ENCODE peak calls at places on chromosome 21, in six cellular contexts. B is hepatocyte, C is dorsolateral prefrontal cortex, G is heart left ventricle, X is astrocyte of the spinal cord, Y is DND-41. U is an unnamed sample.

GRCh38 chr21:28215214-28215954 is 777.3 kb downstream of the LTN1 start:
- DNase-seq in B (no peak), C (no peak), G (peak), X (no peak), Y (no peak), U (peak)

GRCh38 chr21:29376556-29376955 is 77.8 kb downstream of the BACH1 start:
- DNase-seq in B (peak), C (no peak), G (peak), X (no peak), Y (peak), U (peak)

GRCh38 chr21:31991356-31992331 is 118.8 kb downstream of the HUNK start:
- DNase-seq in B (no peak), C (no peak), G (no peak), X (no peak), Y (no peak), U (no peak)

GRCh38 chr21:28257276-28257675 is 735.4 kb downstream of the LTN1 start:
- DNase-seq in B (no peak), C (no peak), G (no peak), X (no peak), Y (no peak), U (peak)

GRCh38 chr21:39854572-39854971 is 12.7 kb upstream of the PCP4 start:
- DNase-seq in B (no peak), C (no peak), G (no peak), X (no peak), Y (no peak), U (no peak)

GRCh38 chr21:25426580-25426979 is 180.7 kb downstream of the MRPL39 start:
- DNase-seq in B (no peak), C (no peak), G (no peak), X (no peak), Y (no peak), U (no peak)

GRCh38 chr21:25639922-25640670 is 1.0 kb downstream of the JAM2 start:
- DNase-seq in B (peak), C (peak), G (peak), X (peak), Y (no peak), U (no peak)

GRCh38 chr21:39105341-39105765 is 77.9 kb downstream of the PSMG1 start:
- DNase-seq in B (no peak), C (no peak), G (no peak), X (no peak), Y (no peak), U (peak)

GRCh38 chr21:28156590-28156989 is 836.1 kb downstream of the LTN1 start:
- DNase-seq in B (no peak), C (no peak), G (no peak), X (no peak), Y (no peak), U (no peak)

GRCh38 chr21:37153935-37154350 is 80.9 kb downstream of the TTC3 start:
- DNase-seq in B (peak), C (no peak), G (peak), X (no peak), Y (no peak), U (peak)

GRCh38 chr21:39020751-39021474 is 162.3 kb downstream of the PSMG1 start:
- DNase-seq in B (no peak), C (no peak), G (no peak), X (no peak), Y (peak), U (peak)

GRCh38 chr21:14753069-14753465 is 207.0 kb upstream of the SAMSN1 start:
- DNase-seq in B (no peak), C (no peak), G (no peak), X (no peak), Y (no peak), U (no peak)

GRCh38 chr21:41600116-41600515 is 92.2 kb upstream of the TMPRSS2 start:
- DNase-seq in B (no peak), C (no peak), G (no peak), X (no peak), Y (no peak), U (no peak)

GRCh38 chr21:41781047-41781405 is 14.2 kb upstream of the RIPK4 start:
- DNase-seq in B (no peak), C (no peak), G (no peak), X (no peak), Y (no peak), U (no peak)

GRCh38 chr21:41703857-41704501 is 62.9 kb downstream of the RIPK4 start:
- DNase-seq in B (peak), C (no peak), G (no peak), X (no peak), Y (no peak), U (no peak)

GRCh38 chr21:42429856-42430255 is 26.2 kb downstream of the UBASH3A start:
- DNase-seq in B (peak), C (no peak), G (no peak), X (no peak), Y (no peak), U (no peak)

GRCh38 chr21:29077651-29078090 is 4.2 kb upstream of the CCT8 start:
- DNase-seq in B (no peak), C (no peak), G (no peak), X (peak), Y (no peak), U (peak)

GRCh38 chr21:41593051-41593783 is 85.3 kb upstream of the TMPRSS2 start:
- DNase-seq in B (peak), C (no peak), G (no peak), X (no peak), Y (no peak), U (no peak)

GRCh38 chr21:42518216-42518615 is 4.6 kb downstream of the SLC37A1 start:
- DNase-seq in B (no peak), C (no peak), G (no peak), X (peak), Y (no peak), U (peak)

GRCh38 chr21:37172646-37173045 is 94.5 kb downstream of the VPS26C start:
- DNase-seq in B (no peak), C (no peak), G (no peak), X (no peak), Y (no peak), U (no peak)

GRCh38 chr21:28235169-28235892 is 757.3 kb downstream of the LTN1 start:
- DNase-seq in B (no peak), C (no peak), G (no peak), X (no peak), Y (no peak), U (peak)

GRCh38 chr21:39003982-39004775 is 179.1 kb downstream of the PSMG1 start:
- DNase-seq in B (no peak), C (no peak), G (no peak), X (no peak), Y (peak), U (peak)

GRCh38 chr21:39924577-39925308 is 57.5 kb downstream of the PCP4 start:
- DNase-seq in B (no peak), C (no peak), G (no peak), X (no peak), Y (no peak), U (no peak)

GRCh38 chr21:41175080-41175479 is 7.1 kb downstream of the BACE2 start:
- DNase-seq in B (no peak), C (no peak), G (no peak), X (no peak), Y (no peak), U (no peak)

GRCh38 chr21:32867587-32867986 is 96.0 kb upstream of the PAXBP1 start:
- DNase-seq in B (no peak), C (no peak), G (no peak), X (no peak), Y (no peak), U (no peak)

GRCh38 chr21:42145569-42146250 is 73.2 kb upstream of the ABCG1 start:
- DNase-seq in B (peak), C (peak), G (peak), X (peak), Y (peak), U (peak)

GRCh38 chr21:37855568-37856391 is 60.5 kb downstream of the KCNJ6 start:
- DNase-seq in B (no peak), C (no peak), G (no peak), X (peak), Y (no peak), U (peak)

GRCh38 chr21:29148535-29148934 is 18.1 kb downstream of the MAP3K7CL start:
- DNase-seq in B (no peak), C (no peak), G (no peak), X (peak), Y (peak), U (peak)

GRCh38 chr21:38438476-38438893 is 59.8 kb downstream of the ERG start:
- DNase-seq in B (peak), C (no peak), G (peak), X (peak), Y (no peak), U (peak)

GRCh38 chr21:32411366-32412161 is 942 bp upstream of the EVA1C start:
- DNase-seq in B (peak), C (peak), G (peak), X (peak), Y (no peak), U (peak)

GRCh38 chr21:33212159-33212851 is 17.4 kb upstream of the IFNAR2 start:
- DNase-seq in B (peak), C (no peak), G (no peak), X (peak), Y (peak), U (peak)

GRCh38 chr21:32070693-32071330 is 198.0 kb downstream of the HUNK start:
- DNase-seq in B (peak), C (no peak), G (no peak), X (no peak), Y (no peak), U (no peak)

GRCh38 chr21:38392722-38393121 is 105.6 kb downstream of the ERG start:
- DNase-seq in B (no peak), C (no peak), G (no peak), X (no peak), Y (no peak), U (no peak)

GRCh38 chr21:41653944-41654625 is 112.8 kb downstream of the RIPK4 start:
- DNase-seq in B (no peak), C (no peak), G (no peak), X (peak), Y (no peak), U (peak)

GRCh38 chr21:15978158-15978805 is 248.5 kb downstream of the USP25 start:
- DNase-seq in B (no peak), C (no peak), G (no peak), X (peak), Y (no peak), U (peak)

GRCh38 chr21:15976807-15977206 is 247.0 kb downstream of the USP25 start:
- DNase-seq in B (peak), C (no peak), G (no peak), X (no peak), Y (peak), U (peak)
- TF ChIP-seq CTCF in B (peak), C (no peak), G (no peak), X (peak), Y (peak), U (peak)

GRCh38 chr21:34306246-34306645 is 57.6 kb upstream of the KCNE2 start:
- DNase-seq in B (no peak), C (no peak), G (no peak), X (no peak), Y (no peak), U (no peak)

GRCh38 chr21:34307991-34308532 is 55.7 kb upstream of the KCNE2 start:
- DNase-seq in B (no peak), C (no peak), G (no peak), X (no peak), Y (no peak), U (no peak)

GRCh38 chr21:34313116-34313515 is 50.7 kb upstream of the KCNE2 start:
- DNase-seq in B (no peak), C (no peak), G (no peak), X (no peak), Y (no peak), U (no peak)

DNA sequence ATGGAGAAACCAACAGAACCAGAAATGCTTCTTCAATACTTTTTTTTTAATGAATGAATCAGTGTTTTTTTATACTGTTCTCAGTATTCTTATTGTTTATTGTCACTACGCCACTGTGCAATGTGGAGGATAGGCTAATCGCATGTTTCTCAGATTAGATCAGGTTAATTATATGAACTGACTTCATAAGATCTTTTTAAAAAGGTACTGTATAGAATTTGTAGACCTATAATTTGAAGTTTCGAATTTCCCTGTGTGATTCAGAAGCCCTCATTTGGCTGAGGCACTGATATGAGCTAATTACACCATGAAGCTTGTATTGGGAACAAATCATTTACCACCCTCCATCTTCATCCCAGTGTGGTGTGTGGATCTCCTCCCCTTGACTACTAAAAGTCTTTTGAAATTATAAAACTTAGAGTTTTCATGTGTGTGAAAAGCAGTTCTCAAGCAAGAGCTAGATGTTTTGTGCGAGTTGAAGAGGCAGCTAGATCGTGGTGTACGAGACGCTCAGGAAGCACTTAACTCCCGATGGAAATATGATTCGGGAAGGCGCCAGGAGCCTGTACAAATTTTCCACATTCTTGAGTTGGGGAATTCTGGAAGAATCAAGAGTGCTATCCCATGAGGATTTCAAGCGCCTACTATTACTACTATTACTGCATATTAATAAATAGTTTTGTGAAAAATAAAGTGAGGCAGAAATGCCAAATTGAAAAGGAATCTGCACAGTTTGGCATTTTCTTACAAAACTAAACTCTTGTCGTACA is 52.1 kb upstream of the KCNE2 start:
- DNase-seq in B (no peak), C (no peak), G (no peak), X (no peak), Y (no peak), U (no peak)
- H3K4me3 ChIP-seq in B (no peak), C (no peak), G (no peak), X (no peak), Y (no peak), U (no peak)

GRCh38 chr21:46326110-46326703 is 2.3 kb downstream of the PCNT start:
- DNase-seq in B (no peak), C (no peak), G (no peak), X (no peak), Y (no peak), U (no peak)

GRCh38 chr21:46325073-46325912 is 1.3 kb downstream of the PCNT start:
- DNase-seq in B (peak), C (peak), G (peak), X (peak), Y (peak), U (peak)

GRCh38 chr21:46323227-46323709 is 402 bp downstream of the C21orf58 start:
- DNase-seq in B (peak), C (no peak), G (no peak), X (no peak), Y (peak), U (peak)

GRCh38 chr21:46323710-46324389 is at the start of the genes C21orf58 and PCNT:
- DNase-seq in B (peak), C (peak), G (peak), X (peak), Y (peak), U (peak)

DNA sequence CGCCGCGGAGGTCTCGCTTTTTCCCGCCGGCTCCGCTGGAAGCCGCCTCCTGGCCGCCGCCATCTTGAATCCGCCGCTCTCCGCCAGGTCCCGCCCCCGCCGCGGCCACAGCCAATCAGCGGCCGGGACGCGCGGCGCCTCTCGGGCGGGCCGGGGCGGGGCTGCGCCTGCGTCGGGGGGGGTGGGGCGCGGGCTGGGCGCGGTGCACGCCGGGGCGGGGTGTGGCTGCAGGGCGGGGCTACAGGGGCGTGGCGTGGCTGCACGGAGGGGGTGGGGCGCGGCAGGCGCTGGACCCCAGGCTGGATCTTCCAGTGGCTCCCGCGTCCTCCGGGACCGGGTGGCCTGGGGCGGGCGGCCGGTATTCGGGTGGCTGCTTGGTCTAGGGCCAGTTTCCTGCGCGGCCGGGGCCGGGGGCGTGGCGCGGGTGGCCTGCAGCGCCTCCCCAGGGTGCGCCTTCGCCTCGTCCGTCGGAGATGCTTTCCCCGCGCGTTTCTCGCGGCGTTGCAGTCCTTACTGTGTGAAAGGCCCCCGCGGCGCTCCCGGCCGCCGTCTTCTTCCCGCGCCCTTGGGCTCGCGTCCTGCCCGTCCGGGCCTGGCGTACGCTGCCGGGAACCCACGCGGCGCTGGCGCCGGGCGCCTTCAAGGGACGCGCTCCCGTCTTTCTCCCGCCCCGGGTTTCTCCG is 575 bp downstream of the PCNT start:
- DNase-seq in B (peak), C (peak), G (peak), X (peak), Y (peak), U (peak)
- TF ChIP-seq CTCF in B (peak), C (peak), G (peak), X (peak), Y (peak), U (no peak)

GRCh38 chr21:44800971-44801467 is 601 bp downstream of the UBE2G2 start:
- DNase-seq in B (peak), C (no peak), G (no peak), X (peak), Y (peak), U (peak)

GRCh38 chr21:44797775-44798174 is 3.8 kb downstream of the UBE2G2 start:
- DNase-seq in B (no peak), C (no peak), G (no peak), X (no peak), Y (no peak), U (no peak)

GRCh38 chr21:44801468-44802395 is at the start of gene UBE2G2:
- DNase-seq in B (peak), C (peak), G (peak), X (peak), Y (peak), U (peak)

GRCh38 chr21:44802396-44803153 is 955 bp upstream of the UBE2G2 start:
- DNase-seq in B (peak), C (no peak), G (no peak), X (no peak), Y (no peak), U (peak)

GRCh38 chr21:44800103-44800502 is 1.5 kb downstream of the UBE2G2 start:
- DNase-seq in B (peak), C (no peak), G (no peak), X (peak), Y (no peak), U (peak)
- H3K4me3 ChIP-seq in B (peak), C (no peak), G (no peak), X (no peak), Y (peak), U (no peak)

GRCh38 chr21:20999567-21000169 is 1.5 kb downstream of the NCAM2 start:
- DNase-seq in B (peak), C (no peak), G (no peak), X (peak), Y (peak), U (peak)
- TF ChIP-seq CTCF in B (peak), C (peak), G (peak), X (peak), Y (peak), U (peak)

DNA sequence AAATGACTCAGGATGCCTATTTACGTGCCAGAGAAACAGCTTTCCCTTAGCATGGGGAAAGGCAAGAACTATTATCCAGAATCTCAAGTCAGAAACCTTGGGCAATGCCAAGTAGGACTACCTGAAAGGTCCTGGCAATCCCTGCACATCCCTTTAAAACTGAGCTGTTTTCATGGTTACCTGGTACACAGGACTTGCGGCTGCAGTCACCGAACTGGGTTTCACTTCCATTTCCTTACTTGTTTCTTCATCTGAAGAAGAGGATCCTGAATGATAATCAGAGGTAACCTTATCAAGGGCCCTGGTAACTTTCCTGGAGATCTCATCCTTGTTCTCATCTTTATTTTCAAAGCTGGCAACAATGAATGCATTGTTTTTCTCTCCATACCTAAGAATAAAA is 14.3 kb downstream of the BTG3 start:
- DNase-seq in B (no peak), C (no peak), G (no peak), X (no peak), Y (no peak), U (no peak)
- H3K4me3 ChIP-seq in B (no peak), C (no peak), G (no peak), X (no peak), Y (no peak), U (no peak)

DNA sequence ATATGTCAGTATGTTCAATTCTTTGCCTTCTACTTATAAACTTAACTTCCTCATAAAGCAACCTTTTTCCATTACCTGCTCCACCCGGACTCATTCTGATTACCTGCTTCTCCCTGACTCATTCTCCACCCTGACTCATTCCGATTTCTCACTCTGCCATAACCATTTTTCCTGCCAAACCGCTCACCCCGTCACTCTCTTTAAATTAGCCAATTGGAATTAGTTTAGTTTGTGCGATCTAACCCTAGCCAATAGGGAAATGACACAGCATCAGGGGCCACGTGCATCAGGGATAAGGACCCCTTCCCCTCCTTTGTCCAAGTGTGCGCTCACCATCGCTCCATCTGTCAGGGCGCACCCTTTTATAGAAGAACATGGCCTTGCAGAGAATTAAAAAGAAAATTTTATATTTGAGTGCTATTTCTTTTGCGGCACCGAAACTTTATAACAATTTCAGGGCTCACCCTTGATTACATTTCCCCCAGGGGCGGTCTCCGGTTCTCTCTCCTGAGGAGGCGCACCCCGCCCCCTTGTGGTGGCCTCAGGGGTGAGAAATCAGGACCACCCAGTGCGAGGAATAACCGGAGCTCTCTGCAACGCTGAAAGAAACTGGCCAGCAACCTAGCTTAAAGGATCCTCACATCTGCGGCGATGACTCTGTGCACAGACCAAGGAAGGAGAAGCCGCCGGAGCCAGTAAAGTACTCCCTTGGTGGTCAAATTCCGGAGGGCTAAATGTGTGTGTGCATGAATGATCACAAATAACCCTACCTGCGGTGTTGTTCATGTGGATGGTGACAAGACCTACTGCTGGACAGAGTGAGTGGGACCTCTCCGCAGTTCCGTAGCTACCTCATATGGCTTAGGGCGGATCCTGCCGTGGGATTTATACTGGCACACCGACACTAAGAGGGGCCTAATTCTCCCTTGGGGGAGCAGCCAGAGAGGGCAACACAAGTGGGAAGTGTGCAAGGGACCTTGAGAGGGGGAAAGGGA is 30.3 kb upstream of the CBR3 start:
- DNase-seq in B (peak), C (peak), G (peak), X (peak), Y (peak), U (peak)
- TF ChIP-seq CTCF in B (peak), C (peak), G (peak), X (peak), Y (peak), U (peak)

U was measured in choroid plexus epithelial cell.